ENCODE peak calls at places on chromosomes 11 and 22, in five cellular contexts. Y, N, I, H and F are unnamed samples.

GRCh38 chr22:50112151-50113118 is 22.6 kb downstream of the MOV10L1 start:
- DNase-seq in N (no peak), I (no peak), H (no peak), Y (no peak), F (no peak)

GRCh38 chr11:68313574-68314202 is 1.3 kb downstream of the LRP5 start:
- DNase-seq in N (no peak), H (no peak), I (no peak), Y (peak; percentile 64), F (no peak)

GRCh38 chr22:32218470-32218869 is 13.6 kb upstream of the RFPL2 start:
- DNase-seq in N (no peak), I (no peak), Y (no peak), H (no peak), F (no peak)

GRCh38 chr11:85809881-85810280 is 1.1 kb downstream of the SYTL2 start:
- DNase-seq in N (peak; percentile 34), Y (peak; percentile 52), I (no peak), H (peak; percentile 35), F (no peak)

GRCh38 chr11:115502636-115503082 is 1.6 kb downstream of the CADM1 start:
- DNase-seq in N (no peak), Y (no peak), I (no peak), H (no peak), F (no peak)

GRCh38 chr11:121929581-121929980 is 186.4 kb downstream of the BLID start:
- DNase-seq in N (no peak), Y (peak; percentile 74), H (peak; percentile 64), I (no peak), F (no peak)

GRCh38 chr22:39117585-39118191 is 20.6 kb downstream of the APOBEC3H start:
- DNase-seq in N (peak; percentile 43), H (no peak), Y (peak; percentile 68), I (peak; percentile 36), F (no peak)

GRCh38 chr11:124934862-124935547 is 842 bp downstream of the HEPACAM start:
- DNase-seq in Y (no peak), I (no peak), H (no peak), N (no peak), F (no peak)

GRCh38 chr22:29208879-29209623 is 3.4 kb downstream of the EMID1 start:
- DNase-seq in Y (no peak), H (no peak), N (no peak), I (no peak), F (no peak)

GRCh38 chr11:76657139-76657823 is 13.3 kb downstream of the LRRC32 start:
- DNase-seq in Y (no peak), H (peak; percentile 29), I (no peak), N (no peak), F (peak; percentile 60)

GRCh38 chr11:96134622-96135021 is 208.4 kb downstream of the MAML2 start:
- DNase-seq in H (no peak), I (no peak), N (no peak), Y (no peak), F (no peak)

GRCh38 chr11:33861366-33861765 is 30.5 kb downstream of the LMO2 start:
- DNase-seq in Y (no peak), I (no peak), H (no peak), N (no peak), F (no peak)